ENCODE peak calls at places on chromosomes 3 and 15, in seven cellular contexts. U is uterus; Y is fibroblast of lung; T is GM23338; P is thoracic aorta; H is CD8-positive, alpha-beta T cell; V is ovary. F is an unnamed sample.
A peak's percentile ranks its signal among the peaks of the same experiment; 100 is the strongest.

GRCh38 chr15:99453646-99454045 is 112.1 kb upstream of the MEF2A start:
- DNase-seq in Y (no peak), P (no peak), T (no peak), H (no peak), U (no peak), V (no peak), F (no peak)

GRCh38 chr3:185188816-185189215 is 36.0 kb upstream of the C3orf70 start:
- DNase-seq in T (no peak), P (no peak), Y (no peak), V (no peak), H (no peak), U (no peak), F (no peak)

GRCh38 chr3:116445291-116445841 is at the start of gene LSAMP:
- DNase-seq in P (no peak), U (peak; percentile 16), Y (peak; percentile 52), H (no peak), T (peak; percentile 80), V (peak; percentile 29), F (no peak)

GRCh38 chr3:95476534-95476933 is 1337.9 kb upstream of the EPHA6 start:
- DNase-seq in Y (no peak), T (no peak), V (no peak), P (no peak), H (no peak), U (no peak), F (no peak)

GRCh38 chr15:31226011-31226410 is 100.6 kb upstream of the KLF13 start:
- DNase-seq in P (no peak), Y (no peak), H (no peak), V (no peak), U (no peak), T (no peak), F (no peak)

GRCh38 chr3:146280859-146281258 is 30.0 kb upstream of the PLSCR4 start:
- DNase-seq in V (no peak), U (no peak), P (no peak), T (no peak), H (no peak), Y (peak; percentile 27), F (no peak)

GRCh38 chr3:5136619-5137429 is 14.7 kb downstream of the ARL8B start:
- DNase-seq in Y (peak; percentile 46), U (no peak), T (peak; percentile 64), V (no peak), H (peak; percentile 34), P (no peak), F (no peak)

GRCh38 chr15:78979456-78980320 is 34.8 kb upstream of the CTSH start:
- DNase-seq in Y (peak; percentile 76), P (no peak), U (peak; percentile 47), T (peak; percentile 95), H (no peak), V (peak; percentile 66), F (no peak)

GRCh38 chr3:88528494-88528893 is 378.7 kb downstream of the C3orf38 start:
- DNase-seq in Y (no peak), T (no peak), P (no peak), H (no peak), U (no peak), V (no peak), F (no peak)

GRCh38 chr3:158845748-158846350 is 44.0 kb downstream of the MFSD1 start:
- DNase-seq in P (no peak), Y (peak; percentile 29), H (peak; percentile 28), V (no peak), T (peak; percentile 71), U (no peak), F (no peak)

GRCh38 chr15:78360426-78360825 is 20.3 kb downstream of the CRABP1 start:
- DNase-seq in P (no peak), V (no peak), U (no peak), T (peak; percentile 33), H (no peak), Y (no peak), F (no peak)

GRCh38 chr3:173395073-173395411 is 2.5 kb upstream of the NLGN1 start:
- DNase-seq in V (no peak), P (no peak), T (no peak), Y (peak; percentile 73), U (no peak), H (no peak), F (no peak)

GRCh38 chr3:11499144-11499543 is 144.6 kb downstream of the VGLL4 start:
- DNase-seq in P (no peak), H (no peak), V (no peak), Y (peak; percentile 99), T (no peak), U (no peak), F (no peak)

GRCh38 chr15:37695719-37696118 is 238.7 kb upstream of the TMCO5A start:
- DNase-seq in U (no peak), Y (peak; percentile 66), H (no peak), T (no peak), V (no peak), P (no peak), F (no peak)

GRCh38 chr3:184353546-184353941 is 7.9 kb downstream of the CLCN2 start:
- DNase-seq in Y (no peak), U (no peak), T (no peak), H (no peak), V (no peak), P (no peak), F (no peak)

GRCh38 chr3:174495231-174495755 is 363.8 kb upstream of the NAALADL2 start:
- DNase-seq in V (no peak), Y (peak; percentile 23), H (no peak), P (no peak), U (no peak), T (no peak), F (no peak)

GRCh38 chr3:182740710-182741109 is 52.6 kb upstream of the ATP11B start:
- DNase-seq in T (no peak), U (no peak), V (no peak), P (no peak), Y (peak; percentile 4), H (no peak), F (no peak)

GRCh38 chr3:186261638-186262037 is 100.4 kb downstream of the DGKG start:
- DNase-seq in T (peak; percentile 89), H (no peak), Y (no peak), V (no peak), U (no peak), P (no peak), F (no peak)

GRCh38 chr3:38114875-38115644 is 21.9 kb downstream of the ACAA1 start:
- DNase-seq in H (no peak), V (no peak), Y (no peak), P (no peak), U (no peak), T (no peak), F (peak; percentile 43)

GRCh38 chr3:193546129-193546528 is 8.6 kb downstream of the ATP13A4 start:
- DNase-seq in Y (no peak), U (no peak), T (no peak), H (no peak), V (no peak), P (no peak), F (no peak)

GRCh38 chr15:44698651-44699050 is 12.5 kb downstream of the PATL2 start:
- DNase-seq in Y (no peak), H (no peak), T (no peak), P (no peak), V (no peak), U (no peak), F (no peak)

GRCh38 chr15:67520976-67521769 is at the start of gene C15orf61:
- DNase-seq in P (no peak), U (peak; percentile 87), T (peak; percentile 84), V (peak; percentile 91), H (peak; percentile 83), Y (peak; percentile 80), F (peak; percentile 95)

GRCh38 chr3:142273501-142273900 is 48.1 kb upstream of the GK5 start:
- DNase-seq in T (no peak), V (no peak), Y (no peak), U (no peak), H (no peak), P (no peak), F (no peak)

GRCh38 chr3:14263317-14264005 is 84.8 kb downstream of the LSM3 start:
- DNase-seq in T (no peak), P (no peak), V (no peak), H (no peak), U (no peak), Y (no peak), F (no peak)
- H3K27me3 ChIP-seq in T (no peaks in the 10 kb centered on the region), P (no peaks in the 10 kb centered on the region), V (no peaks in the 10 kb centered on the region), H (no peaks in the 10 kb centered on the region), U (no peaks in the 10 kb centered on the region), Y (no peaks in the 10 kb centered on the region), F (no peaks in the 10 kb centered on the region)

GRCh38 chr3:53255360-53255774 is 455 bp downstream of the TKT start:
- DNase-seq in H (peak; percentile 41), V (peak; percentile 49), Y (peak; percentile 23), P (no peak), U (peak; percentile 26), T (no peak), F (no peak)
- H3K4me1 ChIP-seq in H (peaks cover 33% of the 10 kb centered on the region), V (peaks cover 10% of the 10 kb centered on the region), Y (peaks cover 15% of the 10 kb centered on the region), P (peaks cover 29% of the 10 kb centered on the region), U (no peaks in the 10 kb centered on the region), T (peaks cover 62% of the 10 kb centered on the region), F (peaks cover 26% of the 10 kb centered on the region)

GRCh38 chr15:82062479-82062878 is 16.7 kb upstream of the MEX3B start:
- DNase-seq in P (no peak), Y (no peak), H (no peak), T (no peak), V (no peak), U (no peak), F (no peak)

GRCh38 chr15:82058517-82059204 is 12.8 kb upstream of the MEX3B start:
- DNase-seq in P (no peak), T (peak; percentile 36), V (no peak), U (no peak), H (no peak), Y (no peak), F (no peak)

GRCh38 chr15:82063055-82063454 is 17.2 kb upstream of the MEX3B start:
- DNase-seq in H (no peak), V (no peak), P (no peak), Y (no peak), U (no peak), T (peak; percentile 70), F (no peak)

GRCh38 chr15:82058026-82058425 is 12.2 kb upstream of the MEX3B start:
- DNase-seq in V (no peak), Y (no peak), P (no peak), H (no peak), U (no peak), T (peak; percentile 55), F (no peak)

DNA sequence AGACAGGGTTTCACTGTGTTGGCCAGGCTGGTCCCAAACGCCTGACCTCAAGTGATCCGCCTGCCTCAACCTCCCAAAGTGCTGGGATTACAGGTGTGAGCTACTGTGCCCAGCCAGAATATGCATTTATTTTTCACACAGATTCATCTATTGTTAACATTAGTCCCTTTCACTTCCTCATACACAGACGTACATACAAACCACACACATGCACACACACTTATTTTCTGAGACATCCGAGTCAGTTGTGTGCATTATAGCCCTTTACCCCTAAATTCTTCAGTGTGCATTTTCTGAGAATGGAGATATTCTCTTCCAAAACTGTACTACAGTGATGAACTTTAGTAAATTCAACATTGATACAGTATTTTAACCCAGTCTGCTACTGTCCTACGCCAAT is 15.0 kb upstream of the MEX3B start:
- DNase-seq in Y (no peak), T (no peak), H (no peak), V (no peak), U (no peak), P (no peak), F (no peak)
- H3K27me3 ChIP-seq in Y (peaks cover 23% of the 10 kb centered on the region), T (peaks cover 97% of the 10 kb centered on the region), H (peaks cover 8% of the 10 kb centered on the region), V (no peaks in the 10 kb centered on the region), U (peaks cover 5% of the 10 kb centered on the region), P (no peaks in the 10 kb centered on the region), F (peaks cover 3% of the 10 kb centered on the region)

GRCh38 chr15:25556136-25556535 is 117.3 kb upstream of the UBE3A start:
- DNase-seq in V (no peak), H (no peak), Y (no peak), U (no peak), P (no peak), T (peak; percentile 41), F (no peak)

GRCh38 chr15:25557916-25558315 is 119.1 kb upstream of the UBE3A start:
- DNase-seq in H (no peak), Y (no peak), T (no peak), P (no peak), U (no peak), V (no peak), F (no peak)

GRCh38 chr15:25554640-25555039 is 115.8 kb upstream of the UBE3A start:
- DNase-seq in T (no peak), V (no peak), Y (no peak), U (no peak), P (no peak), H (no peak), F (no peak)
- H3K4me1 ChIP-seq in T (peaks cover 12% of the 10 kb centered on the region), V (no peaks in the 10 kb centered on the region), Y (no peaks in the 10 kb centered on the region), U (no peaks in the 10 kb centered on the region), P (no peaks in the 10 kb centered on the region), H (no peaks in the 10 kb centered on the region), F (no peaks in the 10 kb centered on the region)

F was measured in pancreas.